ENCODE peak calls at places on chromosome 16, in four cellular contexts. P is K562, Q is GM12878, O is HepG2. J is an unnamed sample.

GRCh38 chr16:79217375-79218011 is 383.0 kb downstream of the MAF start:
- DNase-seq in P (no peak), Q (no peak), O (no peak), J (no peak)

GRCh38 chr16:28597692-28598261 is 927 bp upstream of the SULT1A2 start:
- DNase-seq in O (peak), P (peak), Q (no peak), J (peak)

GRCh38 chr16:50213939-50214519 is 52.3 kb upstream of the ADCY7 start:
- DNase-seq in P (peak), O (peak), Q (no peak), J (no peak)

GRCh38 chr16:56551796-56552738 is 12.8 kb upstream of the MT4 start:
- DNase-seq in Q (no peak), O (peak), P (no peak), J (no peak)

GRCh38 chr16:81469710-81470481 is 25.3 kb downstream of the CMIP start:
- DNase-seq in Q (peak), O (no peak), P (peak), J (no peak)

GRCh38 chr16:29975811-29976511 is 2.3 kb downstream of the TAOK2 start:
- DNase-seq in Q (no peak), P (peak), O (no peak), J (no peak)

GRCh38 chr16:23508589-23509440 is 1.5 kb downstream of the GGA2 start:
- DNase-seq in Q (no peak), O (no peak), P (peak), J (peak)

GRCh38 chr16:59412275-59412841 is 678.2 kb upstream of the GOT2 start:
- DNase-seq in O (no peak), P (peak), Q (no peak), J (no peak)

GRCh38 chr16:29897333-29897732 is 2.0 kb downstream of the SEZ6L2 start:
- DNase-seq in Q (no peak), P (no peak), O (no peak), J (no peak)

GRCh38 chr16:56102159-56102798 is 89.0 kb upstream of the GNAO1 start:
- DNase-seq in P (no peak), O (no peak), Q (no peak), J (no peak)

GRCh38 chr16:7246578-7246977 is 86.1 kb upstream of the RBFOX1 start:
- DNase-seq in P (peak), O (no peak), Q (no peak), J (no peak)

GRCh38 chr16:31129568-31130335 is 5.8 kb downstream of the PRSS8 start:
- DNase-seq in O (no peak), Q (no peak), P (no peak), J (no peak)

GRCh38 chr16:58459344-58460218 is 40.4 kb upstream of the NDRG4 start:
- DNase-seq in P (peak), Q (no peak), O (peak), J (no peak)

GRCh38 chr16:56743840-56744239 is 13.9 kb downstream of the NUP93 start:
- DNase-seq in Q (no peak), O (no peak), P (peak), J (no peak)

GRCh38 chr16:67517661-67518423 is 10.8 kb upstream of the RIPOR1 start:
- DNase-seq in Q (peak), O (no peak), P (no peak), J (no peak)
- TF ChIP-seq TCF7 in Q (no peak), O (no peak), P (no peak), J (no peak)

DNA sequence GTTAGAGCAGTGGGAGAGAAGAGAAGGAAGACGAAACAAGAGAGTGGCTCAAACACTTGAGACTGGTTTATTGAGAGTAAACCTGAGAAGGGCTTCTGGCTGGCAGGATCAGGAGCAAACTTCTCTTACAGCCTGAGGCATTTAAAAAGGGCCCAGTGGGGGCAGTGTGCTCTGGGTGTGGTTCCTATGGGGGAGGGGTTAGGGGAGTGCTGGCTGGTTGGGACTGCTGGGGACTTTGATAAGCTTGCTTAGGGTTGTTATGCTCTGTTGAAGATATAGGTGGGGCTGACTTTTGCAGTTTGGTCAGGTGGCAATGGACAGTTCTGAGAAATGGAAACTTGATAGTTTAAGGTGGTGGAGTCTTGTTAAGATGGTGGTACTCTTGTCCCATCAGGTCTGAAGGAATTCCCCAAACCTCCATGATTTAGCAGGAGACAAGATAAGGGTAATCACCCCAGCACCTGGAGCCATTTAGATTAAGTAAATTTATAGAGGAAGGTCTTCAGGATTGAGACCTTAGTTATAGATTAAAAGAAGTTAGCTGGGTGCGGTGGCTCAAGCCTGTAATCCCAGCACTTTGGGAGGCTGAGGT is 79.3 kb downstream of the EMP2 start:
- DNase-seq in P (peak), O (peak), Q (no peak), J (no peak)
- TF ChIP-seq ATF2 in P (no peak), O (no peak), Q (no peak), J (no peak)

GRCh38 chr16:86088287-86088686 is 189.3 kb downstream of the IRF8 start:
- DNase-seq in P (no peak), O (no peak), Q (no peak), J (no peak)

GRCh38 chr16:86086471-86086870 is 187.5 kb downstream of the IRF8 start:
- DNase-seq in P (no peak), O (no peak), Q (no peak), J (no peak)

GRCh38 chr16:86087561-86088230 is 188.7 kb downstream of the IRF8 start:
- DNase-seq in O (no peak), Q (no peak), P (no peak), J (no peak)

GRCh38 chr16:86085795-86086194 is 186.8 kb downstream of the IRF8 start:
- DNase-seq in O (no peak), Q (no peak), P (no peak), J (no peak)

DNA sequence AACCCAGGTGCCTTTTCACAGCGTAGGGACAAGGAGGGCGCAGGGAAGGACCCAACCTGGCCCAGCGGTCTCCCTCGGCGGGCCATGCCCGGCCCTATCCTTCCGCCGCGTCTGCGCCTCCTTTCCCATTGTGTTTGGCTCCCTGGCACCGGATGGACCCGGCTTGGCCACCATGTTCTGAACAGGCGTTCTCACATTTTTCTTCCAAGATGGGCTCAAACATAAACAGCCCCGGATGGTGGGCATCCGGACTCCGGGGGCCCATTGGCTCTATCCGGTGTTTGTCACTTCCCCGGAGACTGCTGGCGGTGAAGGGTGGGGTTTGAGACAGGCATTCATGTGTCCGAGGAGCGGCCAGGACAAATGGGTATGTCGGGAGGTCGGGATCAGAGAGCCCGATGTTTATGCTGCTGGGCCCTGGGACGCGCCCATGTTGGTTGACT is 188.1 kb downstream of the IRF8 start:
- DNase-seq in P (no peak), O (no peak), Q (no peak), J (no peak)
- TF ChIP-seq TCF7 in P (no peak), O (no peak), Q (no peak), J (no peak)

GRCh38 chr16:3434373-3434772 is 8.9 kb downstream of the ZNF597 start:
- DNase-seq in Q (no peak), P (no peak), O (no peak), J (no peak)

DNA sequence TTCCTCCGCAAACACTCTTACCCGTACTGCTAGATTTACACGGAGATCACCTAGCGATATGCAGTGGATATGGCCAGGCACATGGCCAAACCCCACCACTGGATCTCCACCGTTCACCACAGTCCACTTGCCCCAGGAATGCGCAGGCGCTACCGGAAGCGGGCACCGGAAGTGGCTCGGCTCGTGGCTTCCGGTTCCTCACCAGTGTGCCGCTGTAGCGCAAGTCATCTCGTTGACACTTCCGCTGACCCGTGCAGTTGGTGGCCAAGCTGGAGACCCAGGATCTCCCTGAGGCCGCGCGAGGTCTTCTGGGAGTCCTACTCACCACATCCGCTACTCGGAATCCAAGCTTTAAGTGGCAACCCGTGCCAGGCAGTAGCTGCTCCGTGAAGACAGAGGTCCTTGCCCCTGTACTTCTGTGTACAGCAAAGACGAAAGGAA is 11.5 kb downstream of the ZNF597 start:
- DNase-seq in O (no peak), P (peak), Q (no peak), J (no peak)
- TF ChIP-seq ATF2 in O (no peak), P (no peak), Q (no peak), J (no peak)

DNA sequence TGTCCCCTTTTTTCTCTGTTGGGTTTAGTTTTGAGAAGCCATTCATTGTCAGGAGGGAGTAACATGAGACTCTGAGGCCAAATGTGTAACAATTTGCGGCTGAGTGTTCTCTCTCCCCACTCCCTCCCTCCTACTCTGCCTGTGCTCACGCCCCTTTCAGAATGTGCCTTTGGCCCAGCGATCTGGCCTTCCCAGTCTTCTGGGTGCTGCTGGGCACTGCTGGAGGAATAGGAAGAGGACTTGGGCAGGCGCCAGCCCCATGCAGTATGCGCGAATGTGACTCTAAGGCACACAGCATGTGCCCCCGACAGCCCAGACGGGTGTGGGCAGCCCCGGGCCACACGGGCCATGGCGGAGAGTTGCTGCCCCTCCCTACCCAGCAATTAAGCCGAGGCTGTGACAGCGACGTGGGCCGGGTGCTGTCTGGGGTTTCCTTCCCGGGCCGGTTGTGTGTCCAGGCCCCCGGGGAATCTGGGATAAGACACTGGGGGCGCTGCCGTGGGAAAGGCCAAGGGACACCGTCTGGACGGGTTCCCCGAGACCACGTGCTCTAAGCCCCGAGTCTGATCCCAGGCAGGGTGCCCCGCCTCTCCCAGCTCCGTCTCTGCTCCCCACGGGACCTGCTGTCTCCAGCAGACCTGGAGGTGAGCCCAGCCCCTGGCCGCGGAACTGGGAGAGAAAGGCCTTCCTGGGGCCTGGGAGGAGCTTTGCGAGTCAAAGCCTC is 92.4 kb downstream of the IRX3 start:
- DNase-seq in O (no peak), P (no peak), Q (no peak), J (peak)
- TF ChIP-seq TCF7 in O (no peak), P (no peak), Q (no peak), J (no peak)

DNA sequence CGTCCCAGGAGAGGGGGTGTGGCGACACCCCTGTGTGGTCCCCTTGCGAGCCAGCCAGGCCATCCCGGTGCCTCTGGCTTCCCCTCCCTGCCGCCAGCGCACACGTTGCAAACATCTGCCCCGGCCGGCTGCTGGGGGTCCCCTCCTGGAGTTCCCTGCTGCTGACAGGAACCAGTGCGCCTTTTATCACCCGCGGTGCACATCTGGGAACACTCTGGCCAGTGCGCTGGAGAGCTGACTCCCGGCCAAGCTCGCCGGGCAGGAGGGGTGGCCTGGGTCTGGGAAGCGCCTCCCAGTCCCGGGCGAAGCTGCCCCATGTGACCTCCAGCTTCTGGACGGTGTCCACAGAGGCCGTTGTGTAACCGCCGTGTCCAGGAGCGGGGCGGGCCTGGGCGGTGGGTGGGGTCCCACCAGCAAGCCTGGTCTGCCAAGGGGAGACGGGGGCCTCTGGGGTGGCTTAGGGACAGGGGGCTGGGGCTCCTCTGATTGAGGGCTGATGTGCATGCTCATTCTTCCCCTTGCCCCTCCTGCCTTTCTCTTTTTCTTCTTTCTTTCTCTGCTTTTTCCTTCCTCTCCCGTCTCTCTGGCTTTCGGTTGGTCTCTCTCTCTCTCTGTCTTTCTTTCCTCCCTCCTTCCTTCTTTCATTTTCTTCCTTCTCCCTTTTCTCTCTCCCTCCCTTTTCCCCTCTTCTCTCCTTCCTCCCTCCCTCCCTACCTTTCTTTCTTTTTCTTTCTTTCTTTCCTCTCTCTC is 25.2 kb upstream of the CIBAR2 start:
- DNase-seq in Q (no peak), P (peak), O (peak), J (no peak)
- TF ChIP-seq ATF2 in Q (no peak), P (no peak), O (no peak), J (no peak)

J was measured in WTC11.